ENCODE peak calls at places on chromosomes 6 and 20, in six cellular contexts. L is neuronal stem cell; V is AG10803; T is lung microvascular endothelial cell; R is uterus; A is activated T-helper 1 cell treated with anti-CD3 and anti-CD28 coated beads, Interleukin-2, amount 50 U/mL, for 16 hours. N is an unnamed sample.
A peak's percentile ranks its signal among the peaks of the same experiment; 100 is the strongest.

GRCh38 chr6:159201336-159201735 is 32.1 kb downstream of the FNDC1 start:
- DNase-seq in L (no peak), V (no peak), T (no peak), R (no peak), A (no peak), N (no peak)

GRCh38 chr20:5136096-5136495 is 9.3 kb downstream of the CDS2 start:
- DNase-seq in L (no peak), V (no peak), T (no peak), R (no peak), A (no peak), N (no peak)

GRCh38 chr6:168163096-168163731 is 84.2 kb upstream of the FRMD1 start:
- DNase-seq in L (no peak), V (peak; percentile 65), T (no peak), R (peak; percentile 73), A (no peak), N (no peak)

GRCh38 chr6:41073968-41074691 is 1.4 kb downstream of the NFYA start:
- DNase-seq in L (no peak), V (peak; percentile 20), T (peak; percentile 29), R (no peak), A (no peak), N (no peak)

GRCh38 chr20:47389867-47390347 is 33.4 kb upstream of the ZMYND8 start:
- DNase-seq in L (no peak), V (peak; percentile 45), T (no peak), R (no peak), A (no peak), N (peak; percentile 10)

GRCh38 chr6:136474241-136474640 is 76.0 kb downstream of the MAP7 start:
- DNase-seq in L (no peak), V (no peak), T (no peak), R (no peak), A (no peak), N (no peak)

GRCh38 chr20:54657268-54657826 is 182.0 kb downstream of the DOK5 start:
- DNase-seq in L (no peak), V (no peak), T (no peak), R (no peak), A (no peak), N (no peak)

GRCh38 chr6:9405369-9405768 is 970.0 kb upstream of the SLC35B3 start:
- DNase-seq in L (no peak), V (peak; percentile 41), T (no peak), R (no peak), A (no peak), N (no peak)

GRCh38 chr6:143271024-143271423 is 179.5 kb downstream of the ADAT2 start:
- DNase-seq in L (no peak), V (peak; percentile 94), T (no peak), R (no peak), A (no peak), N (no peak)

GRCh38 chr6:167523426-167523825 is 198.5 kb downstream of the TTLL2 start:
- DNase-seq in L (no peak), V (no peak), T (no peak), R (no peak), A (no peak), N (no peak)

GRCh38 chr20:3812259-3812681 is 8.1 kb upstream of the AP5S1 start:
- DNase-seq in L (no peak), V (no peak), T (no peak), R (no peak), A (no peak), N (no peak)

GRCh38 chr20:50338479-50339195 is 148.0 kb downstream of the CEBPB start:
- DNase-seq in L (no peak), V (peak; percentile 67), T (no peak), R (no peak), A (peak; percentile 29), N (no peak)

GRCh38 chr6:1885576-1886003 is 275.9 kb downstream of the FOXC1 start:
- DNase-seq in L (no peak), V (no peak), T (no peak), R (no peak), A (no peak), N (no peak)

GRCh38 chr6:137162692-137163303 is 10.6 kb downstream of the IL22RA2 start:
- DNase-seq in L (no peak), V (no peak), T (no peak), R (no peak), A (no peak), N (no peak)

GRCh38 chr6:73471686-73472290 is 10.3 kb downstream of the MTO1 start:
- DNase-seq in L (no peak), V (no peak), T (no peak), R (no peak), A (no peak), N (no peak)

GRCh38 chr20:43194187-43194586 is 4.5 kb upstream of the PTPRT start:
- DNase-seq in L (no peak), V (no peak), T (no peak), R (no peak), A (no peak), N (no peak)

GRCh38 chr20:33731693-33732165 is at the start of gene ZNF341:
- DNase-seq in L (peak; percentile 91), V (no peak), T (peak; percentile 92), R (peak; percentile 87), A (peak; percentile 83), N (peak; percentile 40)

GRCh38 chr6:159174263-159174974 is 5.2 kb downstream of the FNDC1 start:
- DNase-seq in L (peak; percentile 71), V (peak; percentile 77), T (peak; percentile 72), R (no peak), A (peak; percentile 41), N (peak; percentile 15)

GRCh38 chr6:33897193-33897479 is 93.3 kb upstream of the MLN start:
- DNase-seq in L (no peak), V (no peak), T (no peak), R (no peak), A (no peak), N (no peak)

GRCh38 chr6:71015392-71015791 is 58.5 kb upstream of the B3GAT2 start:
- DNase-seq in L (no peak), V (no peak), T (no peak), R (no peak), A (no peak), N (no peak)

GRCh38 chr6:143647191-143647590 is 30.6 kb upstream of the PHACTR2 start:
- DNase-seq in L (no peak), V (no peak), T (no peak), R (no peak), A (no peak), N (no peak)

GRCh38 chr20:52746768-52747167 is 225.4 kb upstream of the TSHZ2 start:
- DNase-seq in L (no peak), V (no peak), T (no peak), R (no peak), A (no peak), N (no peak)

GRCh38 chr20:41078329-41078728 is 49.7 kb downstream of the TOP1 start:
- DNase-seq in L (no peak), V (peak; percentile 65), T (peak; percentile 71), R (no peak), A (no peak), N (no peak)

GRCh38 chr6:126261792-126262421 is 78.0 kb upstream of the CENPW start:
- DNase-seq in L (no peak), V (no peak), T (no peak), R (no peak), A (no peak), N (no peak)

GRCh38 chr6:1580109-1580508 is 29.6 kb upstream of the FOXC1 start:
- DNase-seq in L (no peak), V (no peak), T (no peak), R (no peak), A (no peak), N (no peak)

GRCh38 chr20:3383878-3384495 is 23.5 kb downstream of the DNAAF9 start:
- DNase-seq in L (no peak), V (no peak), T (no peak), R (no peak), A (no peak), N (no peak)

GRCh38 chr6:29017428-29017802 is 12.3 kb upstream of the ZNF311 start:
- DNase-seq in L (no peak), V (no peak), T (no peak), R (no peak), A (no peak), N (no peak)

GRCh38 chr20:10924628-10925266 is 250.9 kb upstream of the JAG1 start:
- DNase-seq in L (no peak), V (peak; percentile 95), T (no peak), R (peak; percentile 34), A (no peak), N (no peak)